ENCODE peak calls at places on chromosomes 7 and 10, in six cellular contexts. E, N, L, P, Y and T are unnamed samples.

GRCh38 chr10:69872326-69872725 is 70.6 kb downstream of the COL13A1 start:
- DNase-seq in E (no peak), N (no peak), L (no peak), P (no peak), Y (no peak), T (no peak)

GRCh38 chr10:131888186-131888604 is 12.6 kb upstream of the PPP2R2D start:
- DNase-seq in E (peak), N (no peak), L (no peak), P (no peak), Y (no peak), T (no peak)

GRCh38 chr10:119360181-119360921 is 153.0 kb downstream of the GRK5 start:
- DNase-seq in E (no peak), N (no peak), L (no peak), P (no peak), Y (no peak), T (no peak)

GRCh38 chr7:102111758-102112119 is 174.9 kb upstream of the SH2B2 start:
- DNase-seq in E (no peak), N (no peak), L (no peak), P (no peak), Y (no peak), T (no peak)

GRCh38 chr7:26346611-26347200 is 55.0 kb downstream of the SNX10 start:
- DNase-seq in E (no peak), N (peak), L (no peak), P (no peak), Y (no peak), T (no peak)

GRCh38 chr7:158125091-158125490 is 462.5 kb downstream of the PTPRN2 start:
- DNase-seq in E (no peak), N (no peak), L (no peak), P (no peak), Y (peak), T (no peak)

GRCh38 chr10:49053053-49053997 is 62.0 kb downstream of the VSTM4 start:
- DNase-seq in E (no peak), N (no peak), L (no peak), P (no peak), Y (no peak), T (no peak)

GRCh38 chr10:33042565-33042964 is 84.5 kb upstream of the ITGB1 start:
- DNase-seq in E (peak), N (no peak), L (no peak), P (no peak), Y (no peak), T (no peak)

GRCh38 chr7:122974229-122974628 is 21.3 kb downstream of the TAS2R16 start:
- DNase-seq in E (peak), N (no peak), L (no peak), P (no peak), Y (no peak), T (no peak)

GRCh38 chr7:92632791-92633190 is 42.6 kb upstream of the FAM133B start:
- DNase-seq in E (no peak), N (no peak), L (no peak), P (no peak), Y (no peak), T (no peak)

GRCh38 chr10:89156161-89156560 is 51.0 kb downstream of the CH25H start:
- DNase-seq in E (no peak), N (no peak), L (no peak), P (no peak), Y (no peak), T (no peak)

GRCh38 chr7:129343099-129343700 is 91.0 kb upstream of the STRIP2 start:
- DNase-seq in E (peak), N (no peak), L (no peak), P (no peak), Y (no peak), T (no peak)